ENCODE peak calls at places on chromosome 13, in seven cellular contexts. V is neural progenitor cell, M is mesendoderm, O is tibial artery, N is transverse colon, H is mammary epithelial cell, I is OCI-LY7. W is an unnamed sample.
A peak's percentile ranks its signal among the peaks of the same experiment; 100 is the strongest.

GRCh38 chr13:42752731-42753130 is 28.7 kb upstream of the FAM216B start:
- DNase-seq in V (no peak), M (no peak), O (no peak), N (no peak), H (no peak), I (no peak), W (no peak)

GRCh38 chr13:92196566-92197256 is 798.3 kb downstream of the GPC5 start:
- DNase-seq in V (no peak), M (no peak), O (no peak), N (no peak), H (no peak), I (no peak), W (no peak)

GRCh38 chr13:38635030-38635429 is 51.8 kb upstream of the FREM2 start:
- DNase-seq in V (peak; percentile 32), M (peak; percentile 33), O (no peak), N (no peak), H (no peak), I (no peak), W (no peak)

GRCh38 chr13:92136449-92137180 is 738.2 kb downstream of the GPC5 start:
- DNase-seq in V (no peak), M (no peak), O (no peak), N (no peak), H (no peak), I (no peak), W (no peak)

GRCh38 chr13:50080158-50080855 is 65.1 kb downstream of the KCNRG start:
- DNase-seq in V (peak; percentile 41), M (peak; percentile 29), O (peak; percentile 65), N (peak; percentile 30), H (peak; percentile 50), I (peak; percentile 57), W (no peak)

GRCh38 chr13:112619730-112620639 is 32.0 kb upstream of the TUBGCP3 start:
- DNase-seq in V (peak; percentile 93), M (peak; percentile 93), O (no peak), N (no peak), H (peak; percentile 21), I (peak; percentile 9), W (no peak)

GRCh38 chr13:111893071-111893606 is 173.8 kb upstream of the SOX1 start:
- DNase-seq in V (peak; percentile 93), M (peak; percentile 89), O (no peak), N (no peak), H (no peak), I (no peak), W (no peak)

GRCh38 chr13:34361528-34361927 is 543.6 kb downstream of the RFC3 start:
- DNase-seq in V (no peak), M (no peak), O (no peak), N (no peak), H (peak; percentile 62), I (no peak), W (no peak)

GRCh38 chr13:34172048-34172447 is 354.1 kb downstream of the RFC3 start:
- DNase-seq in V (no peak), M (no peak), O (no peak), N (no peak), H (no peak), I (no peak), W (no peak)

GRCh38 chr13:94849254-94849653 is 136.9 kb upstream of the SOX21 start:
- DNase-seq in V (no peak), M (no peak), O (no peak), N (no peak), H (peak; percentile 20), I (no peak), W (no peak)
- H3K27ac ChIP-seq in V (no peak overlapping the region), M (no peak overlapping the region), O (no peak overlapping the region), N (no peak overlapping the region), H (no peak overlapping the region), I (no peak overlapping the region), W (no peak overlapping the region)

DNA sequence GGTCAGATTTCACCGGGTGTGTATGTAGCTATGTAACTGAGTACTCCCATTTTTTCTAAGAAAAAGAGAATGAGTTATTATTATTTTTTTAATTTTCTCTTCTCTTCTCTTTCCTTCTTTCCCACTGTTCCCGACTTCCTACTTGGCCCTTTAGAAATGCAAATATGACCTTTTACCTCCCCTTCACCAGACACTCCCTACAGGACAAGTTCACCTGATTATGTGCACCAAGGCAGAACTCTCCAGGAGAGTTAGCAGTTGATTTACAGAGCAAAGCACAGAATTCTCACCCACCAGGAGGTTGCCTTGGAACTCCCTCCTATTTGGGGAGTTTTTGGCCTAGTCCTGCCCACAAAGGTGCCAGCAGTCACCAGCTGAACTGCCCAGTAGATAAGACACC is 49.5 kb upstream of the GPR12 start:
- DNase-seq in V (no peak), M (no peak), O (no peak), N (no peak), H (no peak), I (no peak), W (no peak)
- H3K4me1 ChIP-seq in V (no peaks in the 10 kb centered on the region), M (no peaks in the 10 kb centered on the region), O (no peaks in the 10 kb centered on the region), N (no peaks in the 10 kb centered on the region), H (peaks cover 4% of the 10 kb centered on the region), I (no peaks in the 10 kb centered on the region), W (no peaks in the 10 kb centered on the region)

DNA sequence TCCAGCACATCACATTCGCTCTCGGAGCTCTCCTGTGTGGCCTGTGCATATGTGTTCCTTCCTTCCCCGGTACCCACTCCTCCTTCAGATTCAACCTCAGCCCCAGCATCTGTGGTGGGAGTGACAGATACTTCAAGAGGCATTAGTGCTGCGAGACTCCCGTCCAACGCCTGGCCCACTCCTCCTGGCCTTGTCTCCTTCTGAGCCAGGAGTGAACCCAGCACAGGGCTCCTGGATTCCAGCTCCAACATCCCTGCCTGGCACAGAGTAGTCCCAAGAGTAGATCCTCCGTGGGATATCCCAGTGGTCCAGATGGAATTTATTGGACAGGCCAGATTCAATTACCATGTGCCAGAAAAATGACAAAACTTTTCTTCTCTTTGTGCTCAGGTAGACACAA is 55.9 kb downstream of the SACS start:
- DNase-seq in V (no peak), M (no peak), O (no peak), N (no peak), H (no peak), I (no peak), W (no peak)
- H3K27ac ChIP-seq in V (no peak overlapping the region), M (no peak overlapping the region), O (peak overlapping the region; percentile 77), N (peak overlapping the region; percentile 64), H (peak overlapping the region; percentile 56), I (no peak overlapping the region), W (peak overlapping the region; percentile 77)

DNA sequence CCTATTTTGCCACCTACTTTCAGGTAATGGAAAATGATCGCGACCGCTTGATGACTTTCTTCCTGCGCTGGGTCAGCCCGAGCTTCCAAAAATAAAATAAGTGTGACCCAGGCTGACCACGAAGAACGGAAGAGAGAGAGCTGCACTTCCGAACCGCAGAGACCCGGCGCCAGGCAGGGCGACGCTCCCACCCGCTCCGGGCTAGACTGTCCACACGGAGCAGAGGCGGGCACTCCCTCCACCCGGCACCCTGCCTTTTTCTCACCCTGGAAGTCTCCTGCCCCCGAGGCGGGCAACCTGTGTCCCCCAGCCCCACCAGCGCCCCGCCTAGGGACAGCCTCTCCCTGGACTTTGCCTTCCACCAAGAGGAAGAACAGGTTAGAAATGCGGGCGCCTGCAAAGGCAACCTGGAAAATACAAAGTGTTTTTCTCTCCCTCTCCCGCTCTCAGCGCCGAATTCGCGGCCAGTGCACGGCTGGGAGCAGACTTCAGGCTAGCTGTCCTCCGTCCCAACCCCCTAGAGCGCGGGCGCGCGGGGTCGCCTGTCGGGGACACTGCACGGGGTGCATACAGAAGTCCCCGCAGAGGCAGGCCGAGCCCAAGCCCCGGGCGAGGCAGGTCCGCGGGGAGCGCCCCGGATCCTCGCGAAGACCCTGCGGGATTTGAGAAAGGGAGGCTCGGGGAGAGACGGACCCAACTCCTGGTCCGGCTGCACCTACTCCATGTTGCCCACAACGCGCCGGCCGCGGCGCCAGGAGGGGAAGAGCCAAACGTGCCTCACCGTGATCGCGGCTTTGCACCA is 884 bp downstream of the SPRY2 start:
- DNase-seq in V (peak; percentile 60), M (peak; percentile 56), O (peak; percentile 76), N (peak; percentile 68), H (peak; percentile 52), I (no peak), W (peak; percentile 48)
- H3K4me1 ChIP-seq in V (peaks cover 19% of the 10 kb centered on the region), M (peaks cover 10% of the 10 kb centered on the region), O (peaks cover 19% of the 10 kb centered on the region), N (no peaks in the 10 kb centered on the region), H (peaks cover 15% of the 10 kb centered on the region), I (no peaks in the 10 kb centered on the region), W (peaks cover 38% of the 10 kb centered on the region)

GRCh38 chr13:114126789-114127472 is 5.5 kb downstream of the RASA3 start:
- DNase-seq in V (no peak), M (no peak), O (no peak), N (no peak), H (no peak), I (no peak), W (no peak)

GRCh38 chr13:114128348-114128623 is 4.1 kb downstream of the RASA3 start:
- DNase-seq in V (no peak), M (no peak), O (no peak), N (no peak), H (no peak), I (no peak), W (no peak)

GRCh38 chr13:114129649-114130062 is 2.8 kb downstream of the RASA3 start:
- DNase-seq in V (no peak), M (no peak), O (no peak), N (no peak), H (no peak), I (no peak), W (no peak)

GRCh38 chr13:114128624-114129522 is 3.5 kb downstream of the RASA3 start:
- DNase-seq in V (no peak), M (no peak), O (peak; percentile 87), N (peak; percentile 79), H (no peak), I (peak; percentile 80), W (peak; percentile 51)

GRCh38 chr13:114127473-114128347 is 4.7 kb downstream of the RASA3 start:
- DNase-seq in V (no peak), M (no peak), O (no peak), N (no peak), H (no peak), I (no peak), W (peak; percentile 60)
- H3K27ac ChIP-seq in V (no peak overlapping the region), M (no peak overlapping the region), O (peak overlapping the region; percentile 79), N (peak overlapping the region; percentile 89), H (no peak overlapping the region), I (no peak overlapping the region), W (peak overlapping the region; percentile 93)

GRCh38 chr13:73064991-73065390 is 6.2 kb downstream of the KLF5 start:
- DNase-seq in V (no peak), M (peak; percentile 37), O (no peak), N (no peak), H (no peak), I (no peak), W (no peak)
- H3K4me1 ChIP-seq in V (no peaks in the 10 kb centered on the region), M (no peaks in the 10 kb centered on the region), O (no peaks in the 10 kb centered on the region), N (no peaks in the 10 kb centered on the region), H (peaks cover 35% of the 10 kb centered on the region), I (no peaks in the 10 kb centered on the region), W (no peaks in the 10 kb centered on the region)

GRCh38 chr13:40228486-40228885 is 438.0 kb downstream of the FOXO1 start:
- DNase-seq in V (no peak), M (no peak), O (no peak), N (no peak), H (no peak), I (no peak), W (peak; percentile 24)
- H3K27ac ChIP-seq in V (no peak overlapping the region), M (no peak overlapping the region), O (no peak overlapping the region), N (no peak overlapping the region), H (no peak overlapping the region), I (no peak overlapping the region), W (no peak overlapping the region)

GRCh38 chr13:110354715-110355473 is 47.8 kb downstream of the COL4A2 start:
- DNase-seq in V (no peak), M (no peak), O (peak; percentile 57), N (no peak), H (no peak), I (no peak), W (no peak)
- H3K4me1 ChIP-seq in V (no peaks in the 10 kb centered on the region), M (no peaks in the 10 kb centered on the region), O (peaks cover 53% of the 10 kb centered on the region), N (peaks cover 22% of the 10 kb centered on the region), H (peaks cover 15% of the 10 kb centered on the region), I (no peaks in the 10 kb centered on the region), W (no peaks in the 10 kb centered on the region)